ENCODE peak calls at places on chromosomes 5 and 9, in four cellular contexts. F is ovary, T is mammary epithelial cell, R is gastrocnemius medialis. E is an unnamed sample.

GRCh38 chr9:70010015-70010414 is 33.6 kb upstream of the MAMDC2 start:
- DNase-seq in F (no peak), T (no peak), R (no peak), E (no peak)

GRCh38 chr5:18483386-18483785 is 849.1 kb downstream of the TAF11L14 start:
- DNase-seq in F (no peak), T (peak), R (no peak), E (no peak)

GRCh38 chr9:104269996-104270963 is 176.2 kb downstream of the SMC2 start:
- DNase-seq in F (no peak), T (no peak), R (no peak), E (peak)

GRCh38 chr9:135479469-135480052 is at the start of gene PPP1R26:
- DNase-seq in F (no peak), T (no peak), R (no peak), E (no peak)

GRCh38 chr5:83095973-83096539 is 18.7 kb downstream of the XRCC4 start:
- DNase-seq in F (no peak), T (peak), R (no peak), E (peak)

GRCh38 chr5:143916441-143916840 is 104.5 kb downstream of the HMHB1 start:
- DNase-seq in F (no peak), T (no peak), R (no peak), E (no peak)

GRCh38 chr9:7376213-7376612 is 423.4 kb downstream of the DMAC1 start:
- DNase-seq in F (no peak), T (no peak), R (no peak), E (no peak)

GRCh38 chr9:19381656-19382055 is 1.6 kb upstream of the RPS6 start:
- DNase-seq in F (no peak), T (no peak), R (no peak), E (no peak)

GRCh38 chr5:135391123-135391868 is 7.7 kb downstream of the MACROH2A1 start:
- DNase-seq in F (no peak), T (peak), R (no peak), E (no peak)

GRCh38 chr9:114889802-114890224 is 40.6 kb downstream of the TNFSF8 start:
- DNase-seq in F (no peak), T (peak), R (no peak), E (no peak)

GRCh38 chr5:172453986-172454354 is 355 bp downstream of the SH3PXD2B start:
- DNase-seq in F (peak), T (peak), R (no peak), E (no peak)

DNA sequence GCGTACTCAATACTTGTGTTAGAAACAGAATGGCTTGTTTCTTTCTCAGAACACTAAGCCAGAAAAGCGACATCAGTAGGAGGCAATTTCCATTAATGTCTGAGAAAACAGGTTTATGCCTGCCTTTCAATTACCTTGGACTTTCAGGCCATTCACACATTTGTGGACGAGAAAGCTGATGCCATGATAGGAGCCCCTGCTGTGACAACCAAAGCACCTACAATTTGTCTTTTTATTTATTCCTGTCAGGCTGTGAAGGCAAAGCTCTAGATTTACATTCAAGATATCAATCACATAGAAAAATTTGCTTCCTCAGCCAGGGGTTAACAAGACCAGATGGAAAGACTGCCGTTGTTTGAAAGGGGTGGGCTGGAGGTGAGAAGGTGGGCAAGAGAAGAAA is 76.2 kb downstream of the C7 start:
- DNase-seq in F (no peak), T (no peak), R (no peak), E (no peak)
- H3K4me3 ChIP-seq in F (no peak), T (no peak), R (no peak), E (no peak)

GRCh38 chr5:159536166-159536565 is 205.9 kb upstream of the IL12B start:
- DNase-seq in F (no peak), T (no peak), R (no peak), E (no peak)

GRCh38 chr5:159527546-159527945 is 197.3 kb upstream of the IL12B start:
- DNase-seq in F (no peak), T (no peak), R (no peak), E (no peak)

GRCh38 chr5:159533197-159533596 is 202.9 kb upstream of the IL12B start:
- DNase-seq in F (no peak), T (peak), R (no peak), E (no peak)

GRCh38 chr5:159536626-159537025 is 206.3 kb upstream of the IL12B start:
- DNase-seq in F (no peak), T (peak), R (no peak), E (no peak)

GRCh38 chr5:159531554-159532105 is 201.3 kb upstream of the IL12B start:
- DNase-seq in F (no peak), T (no peak), R (no peak), E (no peak)
- TF ChIP-seq CTCF in F (no peak), T (peak), R (no peak), E (no peak)

DNA sequence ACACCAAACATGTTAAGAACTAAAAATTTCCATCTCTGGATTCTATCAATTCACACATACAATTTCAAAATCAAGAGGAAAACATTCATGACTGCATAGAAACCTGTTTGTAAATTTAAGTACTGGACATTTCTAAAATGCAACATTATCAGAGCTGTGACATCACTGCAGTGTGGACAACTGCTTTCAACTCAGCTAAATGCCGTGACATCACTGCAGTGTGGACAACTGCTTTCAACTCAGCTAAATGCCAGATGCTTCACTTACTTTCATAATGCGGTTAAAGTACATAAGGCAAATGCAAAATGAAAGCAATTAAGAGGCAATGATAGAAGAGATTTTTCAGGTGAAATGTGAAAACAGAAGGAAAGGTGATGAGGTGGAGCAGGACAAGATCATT is 161.5 kb downstream of the ARL15 start:
- DNase-seq in F (no peak), T (no peak), R (no peak), E (no peak)
- H3K4me3 ChIP-seq in F (no peak), T (no peak), R (no peak), E (no peak)

GRCh38 chr9:68703672-68704071 is 1.4 kb upstream of the PIP5K1B start:
- DNase-seq in F (no peak), T (no peak), R (no peak), E (no peak)
- TF ChIP-seq CTCF in F (no peak), T (no peak), R (no peak), E (no peak)

GRCh38 chr5:88388476-88389170 is 120.0 kb upstream of the TMEM161B start:
- DNase-seq in F (no peak), T (no peak), R (no peak), E (no peak)
- H3K4me3 ChIP-seq in F (no peak), T (no peak), R (no peak), E (no peak)

DNA sequence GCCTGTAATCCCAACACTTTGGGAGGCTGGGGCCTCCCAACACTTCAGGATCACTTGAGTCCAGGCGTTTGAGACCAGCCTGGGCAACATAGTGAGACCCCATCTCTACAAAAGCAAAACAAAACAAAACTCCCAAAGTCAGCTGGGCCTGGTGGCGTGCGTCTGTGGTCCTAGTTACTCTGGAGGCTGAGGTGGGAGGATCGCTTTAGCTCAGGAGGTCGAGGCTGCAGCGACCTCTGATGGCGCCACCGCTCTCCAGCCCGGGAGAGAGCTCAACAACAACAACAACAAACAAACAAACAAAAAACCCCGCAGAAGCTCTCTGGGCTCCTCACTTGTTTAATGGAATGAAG is 528 bp downstream of the ACOT12 start:
- DNase-seq in F (no peak), T (no peak), R (no peak), E (no peak)
- TF ChIP-seq CTCF in F (no peak), T (no peak), R (no peak), E (peak)

GRCh38 chr5:61307196-61307590 is 24.9 kb upstream of the ZSWIM6 start:
- DNase-seq in F (no peak), T (no peak), R (no peak), E (no peak)
- H3K4me3 ChIP-seq in F (no peak), T (no peak), R (no peak), E (no peak)

DNA sequence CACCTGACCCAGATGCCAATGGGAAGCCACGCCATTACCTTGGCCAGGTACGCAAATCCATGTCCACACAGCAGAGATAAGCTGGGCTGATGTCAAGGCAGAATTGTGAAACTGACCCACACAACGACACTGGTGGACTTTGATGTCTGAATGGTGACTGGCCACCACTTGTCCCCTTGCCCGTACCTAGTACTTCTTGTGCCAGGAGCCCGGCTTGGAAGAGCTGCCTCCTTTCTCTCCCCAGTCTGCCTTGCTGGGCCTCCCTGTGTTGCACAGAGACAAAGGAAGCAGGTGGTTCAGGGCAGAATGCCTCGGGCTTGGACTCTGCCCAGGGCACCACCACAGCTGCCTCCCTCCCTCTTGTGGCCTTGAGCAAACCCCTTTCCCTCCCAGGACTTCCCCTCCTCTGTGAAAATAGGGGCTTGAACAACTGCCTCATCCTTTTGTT is 23.3 kb downstream of the PTGES2 start:
- DNase-seq in F (peak), T (no peak), R (peak), E (no peak)
- TF ChIP-seq CTCF in F (no peak), T (no peak), R (no peak), E (no peak)

GRCh38 chr5:177390363-177391300 is 6.4 kb downstream of the SLC34A1 start:
- DNase-seq in F (peak), T (peak), R (peak), E (no peak)

GRCh38 chr5:177388521-177389052 is 4.4 kb downstream of the SLC34A1 start:
- DNase-seq in F (no peak), T (peak), R (no peak), E (no peak)

GRCh38 chr5:177387405-177387804 is 3.2 kb downstream of the SLC34A1 start:
- DNase-seq in F (no peak), T (no peak), R (no peak), E (no peak)

GRCh38 chr5:177386542-177386941 is 2.3 kb downstream of the SLC34A1 start:
- DNase-seq in F (no peak), T (no peak), R (no peak), E (no peak)

DNA sequence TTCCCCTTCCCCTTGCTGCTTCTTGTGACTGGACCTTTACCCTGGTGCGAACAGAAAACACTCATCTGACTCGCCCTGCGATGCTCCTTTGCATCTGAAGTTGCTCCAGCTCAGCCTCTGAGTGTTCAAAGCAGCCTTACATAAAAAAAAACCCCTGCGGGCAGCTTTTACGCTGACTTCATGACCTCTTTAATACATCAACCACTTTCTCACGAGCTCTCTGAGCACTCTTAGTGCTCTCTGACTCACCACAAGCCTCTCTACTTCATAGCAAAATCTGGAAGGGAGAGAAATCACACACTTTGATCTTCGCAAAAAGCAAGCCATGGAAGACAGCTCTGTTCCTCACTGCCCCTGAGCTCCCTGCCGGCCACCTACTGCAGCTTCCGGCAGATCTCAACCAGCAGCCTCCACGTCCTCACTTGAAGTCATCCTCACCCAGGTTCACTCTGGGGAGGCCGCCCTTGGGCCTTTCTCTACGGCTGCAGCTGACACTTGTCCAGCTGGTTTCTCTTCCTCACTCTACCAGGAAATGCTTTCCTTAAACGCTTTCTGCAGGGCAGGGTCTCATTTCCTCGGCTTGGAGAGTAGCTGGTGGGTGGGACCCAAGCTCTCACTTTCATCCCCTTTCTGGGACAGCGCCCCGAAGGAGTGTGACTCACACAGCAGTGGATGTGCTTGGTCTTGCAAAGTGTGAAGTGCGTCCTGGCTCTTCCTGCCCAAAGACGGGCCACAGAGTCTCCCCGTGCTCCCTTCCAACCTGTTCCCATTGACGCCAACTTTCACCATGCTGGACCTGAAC is 5.3 kb downstream of the SLC34A1 start:
- DNase-seq in F (no peak), T (peak), R (no peak), E (peak)
- H3K4me3 ChIP-seq in F (no peak), T (peak), R (no peak), E (peak)

GRCh38 chr9:107932036-107932435 is 442.5 kb upstream of the KLF4 start:
- DNase-seq in F (no peak), T (no peak), R (no peak), E (no peak)

GRCh38 chr9:107931071-107931715 is 441.6 kb upstream of the KLF4 start:
- DNase-seq in F (no peak), T (no peak), R (no peak), E (no peak)

GRCh38 chr9:107932601-107933000 is 443.0 kb upstream of the KLF4 start:
- DNase-seq in F (no peak), T (no peak), R (no peak), E (no peak)

GRCh38 chr9:107935931-107936330 is 446.4 kb upstream of the KLF4 start:
- DNase-seq in F (no peak), T (no peak), R (no peak), E (no peak)

GRCh38 chr9:107933042-107933441 is 443.5 kb upstream of the KLF4 start:
- DNase-seq in F (no peak), T (peak), R (no peak), E (no peak)
- TF ChIP-seq CTCF in F (no peak), T (no peak), R (no peak), E (no peak)

E was measured in epithelial cell of proximal tubule.